ENCODE peak calls at places on chromosome 21, in five cellular contexts. One of them, this sample, is unnamed.

GRCh38 chr21:26844258-26845065 is 747 bp downstream of the ADAMTS1 start:
- DNase-seq in uterus: peak; percentile 61
- DNase-seq in esophagus muscularis mucosa: no peak
- DNase-seq in H1: no peak
- DNase-seq in H54: no peak
- DNase-seq in this sample: peak; percentile 9

GRCh38 chr21:38170283-38170682 is 86.5 kb upstream of the KCNJ15 start:
- DNase-seq in uterus: no peak
- DNase-seq in esophagus muscularis mucosa: no peak
- DNase-seq in H1: peak; percentile 15
- DNase-seq in H54: no peak
- DNase-seq in this sample: no peak

GRCh38 chr21:27582246-27582945 is 615.5 kb upstream of the ADAMTS5 start:
- DNase-seq in uterus: no peak
- DNase-seq in esophagus muscularis mucosa: no peak
- DNase-seq in H1: no peak
- DNase-seq in H54: no peak
- DNase-seq in this sample: no peak

GRCh38 chr21:35658242-35658641 is 402.1 kb downstream of the SETD4 start:
- DNase-seq in uterus: no peak
- DNase-seq in esophagus muscularis mucosa: no peak
- DNase-seq in H1: no peak
- DNase-seq in H54: peak; percentile 31
- DNase-seq in this sample: no peak

GRCh38 chr21:33374080-33374873 is 28.9 kb upstream of the IFNGR2 start:
- DNase-seq in uterus: no peak
- DNase-seq in esophagus muscularis mucosa: no peak
- DNase-seq in H1: no peak
- DNase-seq in H54: no peak
- DNase-seq in this sample: peak; percentile 55

GRCh38 chr21:27693376-27693775 is 726.5 kb upstream of the ADAMTS5 start:
- DNase-seq in uterus: no peak
- DNase-seq in esophagus muscularis mucosa: no peak
- DNase-seq in H1: no peak
- DNase-seq in H54: peak; percentile 15
- DNase-seq in this sample: no peak

GRCh38 chr21:21146587-21147373 is 148.6 kb downstream of the NCAM2 start:
- DNase-seq in uterus: no peak
- DNase-seq in esophagus muscularis mucosa: no peak
- DNase-seq in H1: no peak
- DNase-seq in H54: no peak
- DNase-seq in this sample: no peak

GRCh38 chr21:33030633-33031032 is 4.9 kb downstream of the OLIG2 start:
- DNase-seq in uterus: no peak
- DNase-seq in esophagus muscularis mucosa: no peak
- DNase-seq in H1: no peak
- DNase-seq in H54: no peak
- DNase-seq in this sample: no peak

GRCh38 chr21:25813917-25814316 is 79.1 kb downstream of the GABPA start:
- DNase-seq in uterus: no peak
- DNase-seq in esophagus muscularis mucosa: no peak
- DNase-seq in H1: no peak
- DNase-seq in H54: no peak
- DNase-seq in this sample: no peak

GRCh38 chr21:14603202-14603601 is 57.1 kb upstream of the SAMSN1 start:
- DNase-seq in uterus: no peak
- DNase-seq in esophagus muscularis mucosa: no peak
- DNase-seq in H1: no peak
- DNase-seq in H54: peak; percentile 2
- DNase-seq in this sample: no peak

GRCh38 chr21:46041183-46041582 is 56.7 kb upstream of the COL6A2 start:
- DNase-seq in uterus: no peak
- DNase-seq in esophagus muscularis mucosa: no peak
- DNase-seq in H1: no peak
- DNase-seq in H54: no peak
- DNase-seq in this sample: no peak

GRCh38 chr21:46038341-46038829 is 56.8 kb downstream of the COL6A1 start:
- DNase-seq in uterus: no peak
- DNase-seq in esophagus muscularis mucosa: no peak
- DNase-seq in H1: no peak
- DNase-seq in H54: no peak
- DNase-seq in this sample: no peak

GRCh38 chr21:46039891-46040660 is 57.8 kb upstream of the COL6A2 start:
- DNase-seq in uterus: no peak
- DNase-seq in esophagus muscularis mucosa: no peak
- DNase-seq in H1: no peak
- DNase-seq in H54: no peak
- DNase-seq in this sample: no peak

GRCh38 chr21:46038871-46039397 is 57.4 kb downstream of the COL6A1 start:
- DNase-seq in uterus: peak; percentile 78
- DNase-seq in esophagus muscularis mucosa: peak; percentile 91
- DNase-seq in H1: no peak
- DNase-seq in H54: peak; percentile 92
- DNase-seq in this sample: no peak

DNA sequence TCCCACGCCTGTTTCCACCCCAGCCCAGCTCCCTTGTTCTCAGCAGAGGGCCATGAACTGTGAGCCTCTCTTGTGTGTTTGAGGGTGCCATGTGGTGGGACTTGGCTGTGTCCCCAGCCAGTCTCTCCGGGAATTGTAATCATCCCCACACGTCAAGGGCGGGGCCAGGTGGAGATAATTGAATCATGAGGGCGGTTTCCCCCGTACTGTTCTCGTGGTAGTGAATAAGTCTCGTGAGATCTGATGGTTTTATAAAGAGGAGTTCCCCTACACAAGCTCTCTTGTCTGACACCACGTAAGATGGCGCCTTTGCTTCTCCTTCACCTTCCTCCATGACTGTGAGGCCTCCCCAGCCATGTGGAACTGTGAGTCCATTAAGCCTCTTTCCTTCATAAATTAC is 57.2 kb upstream of the COL6A2 start:
- DNase-seq in uterus: no peak
- DNase-seq in esophagus muscularis mucosa: no peak
- DNase-seq in H1: no peak
- DNase-seq in H54: no peak
- DNase-seq in this sample: no peak
- TF ChIP-seq POLR2A in uterus: no peak
- TF ChIP-seq POLR2A in esophagus muscularis mucosa: no peak
- TF ChIP-seq POLR2A in H1: no peak
- TF ChIP-seq POLR2A in H54: no peak
- TF ChIP-seq POLR2A in this sample: no peak

DNA sequence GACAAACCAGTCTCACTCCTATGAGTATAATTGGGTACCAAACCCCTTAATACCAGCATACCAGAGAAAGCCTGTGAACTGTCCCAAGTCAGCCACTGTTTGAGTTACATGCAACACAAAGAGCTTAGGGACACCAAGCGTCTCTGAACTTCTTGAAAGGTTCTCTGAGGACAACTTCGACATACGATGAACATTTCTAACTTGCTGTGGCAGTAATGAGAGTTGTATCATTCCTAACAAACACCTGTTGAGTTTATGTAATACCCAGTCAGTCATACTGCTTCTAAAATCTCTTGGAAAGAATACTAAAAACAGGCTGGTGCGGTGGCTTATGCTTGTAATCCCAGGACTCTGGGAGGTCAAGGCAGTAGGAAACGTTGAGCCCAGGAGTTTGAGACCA is 18.4 kb downstream of the CCT8 start:
- DNase-seq in uterus: no peak
- DNase-seq in esophagus muscularis mucosa: no peak
- DNase-seq in H1: no peak
- DNase-seq in H54: no peak
- DNase-seq in this sample: no peak
- TF ChIP-seq POLR2A in uterus: no peak
- TF ChIP-seq POLR2A in esophagus muscularis mucosa: no peak
- TF ChIP-seq POLR2A in H1: no peak
- TF ChIP-seq POLR2A in H54: no peak
- TF ChIP-seq POLR2A in this sample: no peak

DNA sequence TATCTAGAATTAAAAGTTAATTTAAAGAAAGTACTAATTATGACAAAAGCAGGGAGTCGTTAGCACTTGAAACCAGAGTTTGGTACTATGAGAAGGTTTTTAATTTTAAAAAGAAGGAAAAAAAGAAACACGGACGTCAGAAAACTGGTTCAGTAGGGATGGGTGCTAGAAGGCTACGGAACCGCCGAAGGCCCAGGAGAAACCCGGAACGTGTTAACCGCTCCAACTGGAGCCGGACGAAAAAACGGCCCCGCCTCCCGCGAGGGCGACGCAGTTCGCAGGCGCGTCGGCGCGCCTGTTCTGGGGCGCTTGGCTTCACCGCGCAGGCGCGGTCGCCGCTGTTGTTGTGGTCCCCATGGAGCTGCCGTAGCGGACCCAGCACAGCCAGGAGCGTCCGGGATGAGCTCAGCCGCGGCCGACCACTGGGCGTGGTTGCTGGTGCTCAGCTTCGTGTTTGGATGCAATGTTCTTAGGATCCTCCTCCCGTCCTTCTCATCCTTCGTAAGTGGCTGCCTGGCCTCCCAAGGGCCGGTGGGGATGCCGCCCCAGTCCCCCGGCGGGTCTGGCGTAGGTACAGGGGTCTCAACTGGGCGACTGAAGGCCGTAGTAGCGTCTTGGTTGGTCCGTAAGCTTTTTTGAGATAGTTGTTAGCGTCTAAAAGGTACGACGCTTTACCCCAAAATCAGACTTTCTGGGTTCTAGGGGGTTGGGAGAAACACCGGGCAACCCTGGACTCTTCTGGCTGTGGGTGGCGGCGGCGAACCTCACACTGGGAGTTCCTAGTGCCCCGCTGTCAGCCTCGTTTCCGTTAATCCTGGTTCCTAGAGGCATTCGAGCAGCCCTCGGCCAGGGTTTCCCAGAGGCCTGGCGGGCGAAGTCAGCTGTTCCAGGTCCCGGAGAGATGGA is 31.4 kb upstream of the HMGN1 start:
- DNase-seq in uterus: peak; percentile 96
- DNase-seq in esophagus muscularis mucosa: peak; percentile 98
- DNase-seq in H1: peak; percentile 85
- DNase-seq in H54: peak; percentile 98
- DNase-seq in this sample: peak; percentile 92
- TF ChIP-seq POLR2A in uterus: peak; percentile 51
- TF ChIP-seq POLR2A in esophagus muscularis mucosa: peak; percentile 28
- TF ChIP-seq POLR2A in H1: no peak
- TF ChIP-seq POLR2A in H54: peak; percentile 56
- TF ChIP-seq POLR2A in this sample: peak; percentile 81

GRCh38 chr21:28992526-28993292 is at the start of gene LTN1:
- DNase-seq in uterus: peak; percentile 99
- DNase-seq in esophagus muscularis mucosa: peak; percentile 100
- DNase-seq in H1: peak; percentile 96
- DNase-seq in H54: peak; percentile 96
- DNase-seq in this sample: peak; percentile 100
- TF ChIP-seq POLR2A in uterus: peak; percentile 43
- TF ChIP-seq POLR2A in esophagus muscularis mucosa: peak; percentile 6
- TF ChIP-seq POLR2A in H1: peak; percentile 59
- TF ChIP-seq POLR2A in H54: peak; percentile 83
- TF ChIP-seq POLR2A in this sample: peak; percentile 91

GRCh38 chr21:41725421-41726021 is 41.3 kb downstream of the RIPK4 start:
- DNase-seq in uterus: no peak
- DNase-seq in esophagus muscularis mucosa: no peak
- DNase-seq in H1: no peak
- DNase-seq in H54: no peak
- DNase-seq in this sample: no peak
- TF ChIP-seq POLR2A in uterus: no peak
- TF ChIP-seq POLR2A in esophagus muscularis mucosa: no peak
- TF ChIP-seq POLR2A in H1: no peak
- TF ChIP-seq POLR2A in H54: no peak
- TF ChIP-seq POLR2A in this sample: no peak

DNA sequence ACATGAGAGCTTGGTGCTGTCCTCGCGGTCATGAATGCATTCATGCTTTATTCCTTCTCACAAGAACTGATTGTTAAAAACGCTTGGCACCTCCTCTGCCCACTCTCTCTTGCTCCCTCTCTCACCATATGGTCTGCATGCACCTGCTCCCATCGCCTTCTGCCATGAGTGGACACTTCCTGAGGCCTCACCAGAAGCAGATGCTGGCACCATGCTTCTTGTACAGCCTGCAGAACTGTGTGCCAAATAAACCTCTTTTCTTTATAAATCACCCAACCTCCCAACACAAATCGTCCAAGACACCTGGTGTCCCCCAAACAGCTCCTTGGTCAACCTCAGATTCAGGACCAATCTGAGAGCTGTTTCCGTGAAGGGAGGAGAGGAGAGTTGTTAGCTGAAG is 43.3 kb upstream of the PCBP3 start:
- DNase-seq in uterus: no peak
- DNase-seq in esophagus muscularis mucosa: no peak
- DNase-seq in H1: no peak
- DNase-seq in H54: no peak
- DNase-seq in this sample: no peak
- TF ChIP-seq POLR2A in uterus: no peak
- TF ChIP-seq POLR2A in esophagus muscularis mucosa: no peak
- TF ChIP-seq POLR2A in H1: no peak
- TF ChIP-seq POLR2A in H54: no peak
- TF ChIP-seq POLR2A in this sample: no peak

GRCh38 chr21:42569732-42570301 is 56.2 kb downstream of the SLC37A1 start:
- DNase-seq in uterus: peak; percentile 2
- DNase-seq in esophagus muscularis mucosa: no peak
- DNase-seq in H1: no peak
- DNase-seq in H54: no peak
- DNase-seq in this sample: no peak

GRCh38 chr21:42570362-42570761 is 56.7 kb downstream of the SLC37A1 start:
- DNase-seq in uterus: peak; percentile 5
- DNase-seq in esophagus muscularis mucosa: no peak
- DNase-seq in H1: no peak
- DNase-seq in H54: no peak
- DNase-seq in this sample: no peak

GRCh38 chr21:42568834-42569731 is 55.4 kb downstream of the SLC37A1 start:
- DNase-seq in uterus: peak; percentile 6
- DNase-seq in esophagus muscularis mucosa: no peak
- DNase-seq in H1: no peak
- DNase-seq in H54: no peak
- DNase-seq in this sample: no peak

GRCh38 chr21:42571391-42572150 is 57.9 kb downstream of the SLC37A1 start:
- DNase-seq in uterus: peak; percentile 9
- DNase-seq in esophagus muscularis mucosa: no peak
- DNase-seq in H1: no peak
- DNase-seq in H54: no peak
- DNase-seq in this sample: no peak

DNA sequence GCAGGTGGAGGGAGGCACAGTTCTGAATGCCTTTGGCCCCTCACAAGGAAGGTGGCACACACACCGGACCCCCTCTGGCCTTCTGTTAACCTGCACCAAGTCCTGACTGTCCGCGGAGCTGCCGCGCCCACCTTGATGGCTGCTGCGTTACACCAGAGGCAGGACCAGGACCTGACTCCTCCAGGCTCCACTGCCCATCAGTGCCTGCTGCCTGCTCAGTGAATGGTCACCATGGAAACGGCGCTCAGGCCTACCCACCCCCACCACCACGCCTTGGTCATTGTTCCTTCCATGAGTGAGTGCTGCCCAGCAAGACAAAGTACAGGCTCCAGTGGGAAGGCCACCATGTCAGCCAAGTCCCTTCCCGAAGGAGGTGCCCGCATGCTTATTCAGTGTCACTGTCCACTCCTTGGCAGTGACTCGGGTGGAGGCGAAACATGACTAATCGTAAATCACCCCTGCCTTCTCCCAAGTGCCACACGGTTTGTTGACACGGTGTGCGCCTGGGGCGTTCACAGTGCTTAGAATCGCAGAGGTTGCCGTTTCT is 57.3 kb downstream of the SLC37A1 start:
- DNase-seq in uterus: peak; percentile 8
- DNase-seq in esophagus muscularis mucosa: no peak
- DNase-seq in H1: no peak
- DNase-seq in H54: no peak
- DNase-seq in this sample: no peak
- TF ChIP-seq POLR2A in uterus: no peak
- TF ChIP-seq POLR2A in esophagus muscularis mucosa: no peak
- TF ChIP-seq POLR2A in H1: no peak
- TF ChIP-seq POLR2A in H54: no peak
- TF ChIP-seq POLR2A in this sample: no peak